ENCODE peak calls at places on chromosomes 13 and 19, in four cellular contexts. Z is neural progenitor cell, U is hepatocyte, N is HCT116. S is an unnamed sample.

GRCh38 chr13:21684576-21684975 is 13.7 kb downstream of the FGF9 start:
- DNase-seq in U (no peak), Z (no peak), N (no peak), S (no peak)

GRCh38 chr19:43148233-43148632 is 38.1 kb downstream of the PSG5 start:
- DNase-seq in N (no peak), U (no peak), Z (no peak), S (no peak)

GRCh38 chr19:47111081-47111589 is 2.4 kb downstream of the ZC3H4 start:
- DNase-seq in Z (peak; percentile 34), U (no peak), N (no peak), S (peak; percentile 60)

GRCh38 chr19:51751655-51752054 is at the start of gene FPR1:
- DNase-seq in Z (no peak), U (no peak), N (peak; percentile 55), S (peak; percentile 59)

GRCh38 chr19:46201413-46202310 is 27.9 kb upstream of the IGFL1 start:
- DNase-seq in Z (no peak), N (no peak), U (no peak), S (no peak)

GRCh38 chr13:24622481-24622880 is 57.7 kb upstream of the ATP12A start:
- DNase-seq in U (no peak), Z (no peak), N (no peak), S (no peak)

GRCh38 chr13:20927858-20928257 is 25.3 kb upstream of the XPO4 start:
- DNase-seq in N (no peak), U (no peak), Z (no peak), S (no peak)

GRCh38 chr19:35992902-35993765 is 1.9 kb upstream of the SDHAF1 start:
- DNase-seq in Z (no peak), U (no peak), N (no peak), S (no peak)

GRCh38 chr19:35977446-35978222 is 17.4 kb upstream of the SDHAF1 start:
- DNase-seq in N (peak; percentile 45), Z (peak; percentile 79), U (no peak), S (peak; percentile 73)

GRCh38 chr19:38149597-38149996 is 74.4 kb downstream of the DPF1 start:
- DNase-seq in Z (no peak), N (no peak), U (no peak), S (peak; percentile 7)

GRCh38 chr13:43894438-43894837 is 14.7 kb downstream of the LACC1 start:
- DNase-seq in Z (no peak), N (no peak), U (no peak), S (peak; percentile 18)

GRCh38 chr13:85148009-85148408 is 651.2 kb downstream of the SLITRK6 start:
- DNase-seq in Z (peak; percentile 87), U (peak; percentile 18), N (no peak), S (no peak)

GRCh38 chr19:6092329-6093286 is 17.7 kb downstream of the RFX2 start:
- DNase-seq in Z (peak; percentile 58), N (peak; percentile 48), U (peak; percentile 94), S (no peak)

GRCh38 chr13:19959831-19960672 is 1.5 kb downstream of the ZMYM2 start:
- DNase-seq in Z (peak; percentile 94), U (peak; percentile 95), N (peak; percentile 80), S (peak; percentile 94)

GRCh38 chr19:4519521-4520277 is 1.4 kb upstream of the PLIN4 start:
- DNase-seq in N (no peak), Z (no peak), U (no peak), S (no peak)

GRCh38 chr19:3409346-3410064 is 43.1 kb downstream of the NFIC start:
- DNase-seq in Z (no peak), N (no peak), U (peak; percentile 42), S (no peak)

GRCh38 chr13:28401303-28402056 is 93.4 kb downstream of the FLT1 start:
- DNase-seq in N (no peak), U (no peak), Z (no peak), S (no peak)

GRCh38 chr13:91185294-91185863 is 162.1 kb upstream of the MIR17HG start:
- DNase-seq in U (no peak), N (peak; percentile 7), Z (peak; percentile 29), S (peak; percentile 44)

GRCh38 chr13:111914241-111915103 is 152.5 kb upstream of the SOX1 start:
- DNase-seq in Z (no peak), U (no peak), N (no peak), S (no peak)

GRCh38 chr19:38317104-38317612 is 1.4 kb upstream of the YIF1B start:
- DNase-seq in Z (no peak), U (no peak), N (no peak), S (no peak)

GRCh38 chr19:46599716-46600392 is 1.3 kb upstream of the CALM3 start:
- DNase-seq in N (no peak), U (no peak), Z (no peak), S (no peak)

GRCh38 chr13:51603716-51604115 is 19.5 kb downstream of the WDFY2 start:
- DNase-seq in N (no peak), Z (no peak), U (no peak), S (no peak)

GRCh38 chr13:112961457-112962369 is 7.3 kb upstream of the MCF2L start:
- DNase-seq in N (no peak), Z (no peak), U (no peak), S (no peak)

GRCh38 chr19:13797870-13798269 is 2.6 kb downstream of the ZSWIM4 start:
- DNase-seq in N (no peak), U (no peak), Z (no peak), S (no peak)

GRCh38 chr13:40185393-40185792 is 481.0 kb downstream of the FOXO1 start:
- DNase-seq in Z (no peak), U (no peak), N (no peak), S (peak; percentile 22)

GRCh38 chr19:30314805-30315155 is 57.4 kb upstream of the ZNF536 start:
- DNase-seq in Z (no peak), U (no peak), N (no peak), S (no peak)

GRCh38 chr13:99986751-99987150 is 5.2 kb downstream of the ZIC2 start:
- DNase-seq in N (no peak), U (no peak), Z (peak; percentile 53), S (no peak)
- H3K4me2 ChIP-seq in N (no peak overlapping the region), U (no peak overlapping the region), Z (peak overlapping the region; percentile 98), S (no peak overlapping the region)

GRCh38 chr19:39515551-39516191 is 732 bp downstream of the SELENOV start:
- DNase-seq in U (peak; percentile 54), Z (peak; percentile 61), N (no peak), S (no peak)
- TF ChIP-seq EZH2phosphoT487 in U (no peak), Z (no peak), N (no peak), S (no peak)

GRCh38 chr13:97852181-97852874 is 101.1 kb upstream of the IPO5 start:
- DNase-seq in N (no peak), Z (no peak), U (no peak), S (no peak)

GRCh38 chr13:97848886-97849285 is 104.6 kb upstream of the IPO5 start:
- DNase-seq in U (no peak), Z (no peak), N (no peak), S (no peak)

GRCh38 chr13:97851269-97851668 is 102.2 kb upstream of the IPO5 start:
- DNase-seq in U (peak; percentile 9), N (no peak), Z (no peak), S (no peak)

GRCh38 chr13:97853550-97853949 is 99.9 kb upstream of the IPO5 start:
- DNase-seq in Z (no peak), N (no peak), U (no peak), S (no peak)

DNA sequence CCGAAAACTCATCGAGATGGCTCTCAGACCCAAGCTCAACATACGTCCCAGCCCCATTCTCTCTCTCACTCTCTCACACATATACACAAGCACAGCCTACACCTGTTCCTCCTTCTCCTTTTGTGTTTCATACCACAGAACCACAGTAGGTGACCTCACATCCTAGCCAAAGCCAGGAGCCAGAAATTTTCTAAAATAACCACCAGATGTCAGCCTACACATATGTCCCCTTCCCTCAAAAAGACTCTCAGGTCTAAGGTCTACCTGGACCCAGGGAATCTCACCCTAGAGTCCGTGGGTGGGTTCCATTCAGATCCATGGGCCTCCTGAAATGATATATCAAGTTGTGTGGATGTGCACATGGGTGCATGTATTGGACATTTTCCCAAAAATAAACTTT is 104.2 kb upstream of the IPO5 start:
- DNase-seq in Z (peak; percentile 20), N (peak; percentile 34), U (peak; percentile 35), S (peak; percentile 24)
- TF ChIP-seq CTCF in Z (peak; percentile 55), N (peak; percentile 53), U (peak; percentile 55), S (peak; percentile 56)

GRCh38 chr19:34578173-34578572 is 96.6 kb downstream of the WTIP start:
- DNase-seq in Z (no peak), U (no peak), N (no peak), S (no peak)

GRCh38 chr19:34576292-34576691 is 94.7 kb downstream of the WTIP start:
- DNase-seq in N (no peak), Z (no peak), U (no peak), S (no peak)

GRCh38 chr19:34577531-34578101 is 96.1 kb downstream of the WTIP start:
- DNase-seq in Z (peak; percentile 64), N (no peak), U (no peak), S (no peak)

GRCh38 chr19:34578751-34579150 is 97.2 kb downstream of the WTIP start:
- DNase-seq in U (no peak), Z (no peak), N (no peak), S (no peak)

GRCh38 chr19:34577056-34577455 is 95.5 kb downstream of the WTIP start:
- DNase-seq in N (no peak), Z (no peak), U (no peak), S (no peak)
- H3K4me2 ChIP-seq in N (no peak overlapping the region), Z (peak overlapping the region; percentile 81), U (no peak overlapping the region), S (no peak overlapping the region)

GRCh38 chr19:15116856-15117255 is 9.7 kb downstream of the SYDE1 start:
- DNase-seq in U (no peak), N (no peak), Z (no peak), S (no peak)

GRCh38 chr19:15118248-15118647 is 11.0 kb downstream of the SYDE1 start:
- DNase-seq in U (no peak), Z (no peak), N (no peak), S (no peak)

GRCh38 chr19:15115080-15115479 is 7.9 kb downstream of the SYDE1 start:
- DNase-seq in Z (no peak), N (no peak), U (no peak), S (no peak)

GRCh38 chr19:15114153-15114540 is 6.9 kb downstream of the SYDE1 start:
- DNase-seq in N (no peak), Z (no peak), U (no peak), S (no peak)

DNA sequence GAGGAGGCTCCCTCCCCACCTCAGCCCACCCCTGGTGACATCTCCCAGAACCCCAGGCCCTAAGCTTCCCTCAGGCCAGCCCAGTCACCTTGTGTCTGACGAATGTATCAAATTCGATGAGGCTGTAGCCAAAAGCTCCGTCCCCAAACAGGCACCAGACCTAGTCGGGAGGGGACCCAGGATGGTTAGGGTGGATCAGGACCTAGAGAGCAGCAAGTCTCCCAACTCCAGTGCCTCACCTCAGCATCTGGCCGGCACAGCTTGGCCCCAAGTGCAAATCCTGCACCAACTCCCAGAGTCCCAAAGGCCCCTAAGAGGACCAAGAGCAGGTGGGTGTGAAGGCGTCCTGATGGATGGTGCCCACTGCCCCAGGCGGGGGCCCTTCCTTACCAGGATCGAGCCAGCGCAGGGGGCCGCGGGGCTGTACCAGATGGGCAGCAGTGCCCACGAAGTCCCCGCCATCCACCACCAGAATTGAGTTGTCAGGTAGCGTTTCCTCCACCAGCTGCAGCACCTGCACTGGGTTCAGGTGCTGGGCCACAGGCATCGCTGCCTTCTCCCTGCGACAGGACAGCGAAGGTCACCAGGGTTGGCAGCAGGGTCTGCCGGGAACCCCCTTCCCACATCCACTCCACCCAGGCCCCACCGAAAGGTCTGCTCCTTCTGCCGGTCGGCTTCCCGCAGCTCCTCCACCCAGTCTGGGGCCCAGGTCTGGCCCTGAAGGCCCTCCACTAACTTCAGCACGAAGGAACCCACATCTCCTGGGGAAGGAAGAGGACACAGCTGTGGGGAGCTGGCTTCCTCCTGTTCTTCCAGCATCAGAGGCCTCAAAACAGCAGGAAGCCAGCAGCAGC is 8.8 kb downstream of the SYDE1 start:
- DNase-seq in Z (no peak), N (no peak), U (no peak), S (no peak)
- TF ChIP-seq EZH2phosphoT487 in Z (no peak), N (no peak), U (no peak), S (no peak)